ENCODE peak calls at places on chromosomes 1 and 21, in five cellular contexts. K, Q, R, N and P are unnamed samples.

GRCh38 chr1:97108200-97108599 is 386.6 kb downstream of the PTBP2 start:
- DNase-seq in K (no peak), N (no peak), Q (no peak), R (no peak), P (no peak)

GRCh38 chr1:89454845-89455521 is 69.6 kb upstream of the LRRC8B start:
- DNase-seq in R (peak), N (no peak), K (no peak), Q (no peak), P (peak)

GRCh38 chr1:229432116-229432461 is 1.8 kb downstream of the ACTA1 start:
- DNase-seq in K (no peak), N (no peak), R (no peak), Q (no peak), P (no peak)

GRCh38 chr1:147273409-147274307 is 31.2 kb downstream of the CHD1L start:
- DNase-seq in R (peak), K (no peak), Q (no peak), N (peak), P (peak)

GRCh38 chr1:95040032-95040525 is 32.7 kb downstream of the ALG14 start:
- DNase-seq in Q (no peak), N (no peak), R (no peak), K (no peak), P (no peak)

GRCh38 chr1:108049083-108049819 is 84.3 kb upstream of the VAV3 start:
- DNase-seq in R (peak), Q (no peak), N (no peak), K (no peak), P (peak)

GRCh38 chr1:165352442-165353293 is 3.8 kb downstream of the LMX1A start:
- DNase-seq in N (no peak), R (no peak), Q (no peak), K (no peak), P (no peak)

GRCh38 chr21:44615881-44616590 is 4.2 kb downstream of the KRTAP10-8 start:
- DNase-seq in K (no peak), N (no peak), Q (no peak), R (no peak), P (no peak)

GRCh38 chr1:245154429-245155185 is at the start of gene KIF26B:
- DNase-seq in Q (no peak), K (no peak), R (peak), N (peak), P (peak)

GRCh38 chr1:94653454-94653853 is 111.9 kb upstream of the F3 start:
- DNase-seq in N (no peak), R (no peak), Q (no peak), K (no peak), P (no peak)

GRCh38 chr1:169460193-169460833 is 25.4 kb downstream of the SLC19A2 start:
- DNase-seq in R (no peak), Q (no peak), K (no peak), N (no peak), P (peak)

GRCh38 chr1:235101558-235102258 is 26.9 kb downstream of the TOMM20 start:
- DNase-seq in Q (no peak), N (no peak), R (no peak), K (no peak), P (no peak)

GRCh38 chr1:230077436-230078221 is 10.6 kb downstream of the GALNT2 start:
- DNase-seq in Q (no peak), R (no peak), N (no peak), K (no peak), P (no peak)

GRCh38 chr1:226097866-226098625 is 35.5 kb downstream of the H3-3A start:
- DNase-seq in N (no peak), Q (no peak), K (no peak), R (no peak), P (no peak)

GRCh38 chr1:43282220-43283195 is 2.9 kb downstream of the C1orf210 start:
- DNase-seq in N (no peak), K (peak), R (no peak), Q (no peak), P (no peak)

GRCh38 chr1:229272164-229273158 is 1.6 kb downstream of the RAB4A start:
- DNase-seq in N (no peak), K (no peak), R (no peak), Q (no peak), P (no peak)

GRCh38 chr1:1347663-1348419 is 1.4 kb downstream of the DVL1 start:
- DNase-seq in Q (no peak), K (no peak), R (no peak), N (no peak), P (no peak)

DNA sequence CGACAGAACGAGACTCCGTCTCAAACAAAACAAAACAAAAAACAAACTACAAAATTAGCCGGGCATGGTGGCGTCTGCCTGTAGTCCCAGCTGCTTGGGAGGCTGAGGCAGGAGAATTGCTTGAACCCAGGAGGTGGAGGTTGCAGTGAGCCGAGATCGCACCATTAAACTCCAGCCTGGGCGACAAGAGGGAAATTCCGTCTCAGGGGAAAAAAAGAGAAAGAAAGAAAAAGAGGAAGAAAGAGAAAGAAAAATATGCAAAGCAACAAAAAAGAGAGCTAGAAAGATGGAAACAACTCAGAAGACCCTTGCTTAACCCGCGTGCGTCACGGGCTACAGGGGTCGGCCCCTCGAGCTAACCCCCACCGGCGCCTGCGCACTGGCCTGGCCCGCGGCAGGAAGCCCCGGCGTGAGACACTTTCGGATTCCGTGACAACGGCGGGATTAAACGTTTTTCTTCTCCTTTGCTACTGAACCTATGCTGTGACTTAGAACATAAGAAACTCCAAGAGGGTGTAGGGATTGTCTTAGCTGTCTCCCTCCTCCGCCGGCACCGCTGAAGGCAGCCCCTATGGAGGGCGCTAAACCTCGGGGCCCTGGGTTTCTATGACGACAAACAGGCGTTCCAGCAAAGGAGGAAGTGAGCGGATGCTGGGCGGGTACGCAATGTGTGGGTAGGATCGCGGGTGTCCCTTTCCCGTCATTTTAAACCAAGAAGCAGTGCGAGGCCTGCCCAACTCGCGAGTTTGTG is at the start of gene AXDND1:
- DNase-seq in K (peak), N (peak), Q (peak), R (peak), P (peak)
- TF ChIP-seq POLR2A in K (no peak), N (peak), Q (peak), R (peak), P (peak)

GRCh38 chr1:151342562-151342961 is 4.5 kb downstream of the RFX5 start:
- DNase-seq in R (no peak), N (no peak), Q (no peak), K (no peak), P (no peak)
- TF ChIP-seq POLR2A in R (no peak), N (no peak), Q (no peak), K (no peak), P (no peak)

DNA sequence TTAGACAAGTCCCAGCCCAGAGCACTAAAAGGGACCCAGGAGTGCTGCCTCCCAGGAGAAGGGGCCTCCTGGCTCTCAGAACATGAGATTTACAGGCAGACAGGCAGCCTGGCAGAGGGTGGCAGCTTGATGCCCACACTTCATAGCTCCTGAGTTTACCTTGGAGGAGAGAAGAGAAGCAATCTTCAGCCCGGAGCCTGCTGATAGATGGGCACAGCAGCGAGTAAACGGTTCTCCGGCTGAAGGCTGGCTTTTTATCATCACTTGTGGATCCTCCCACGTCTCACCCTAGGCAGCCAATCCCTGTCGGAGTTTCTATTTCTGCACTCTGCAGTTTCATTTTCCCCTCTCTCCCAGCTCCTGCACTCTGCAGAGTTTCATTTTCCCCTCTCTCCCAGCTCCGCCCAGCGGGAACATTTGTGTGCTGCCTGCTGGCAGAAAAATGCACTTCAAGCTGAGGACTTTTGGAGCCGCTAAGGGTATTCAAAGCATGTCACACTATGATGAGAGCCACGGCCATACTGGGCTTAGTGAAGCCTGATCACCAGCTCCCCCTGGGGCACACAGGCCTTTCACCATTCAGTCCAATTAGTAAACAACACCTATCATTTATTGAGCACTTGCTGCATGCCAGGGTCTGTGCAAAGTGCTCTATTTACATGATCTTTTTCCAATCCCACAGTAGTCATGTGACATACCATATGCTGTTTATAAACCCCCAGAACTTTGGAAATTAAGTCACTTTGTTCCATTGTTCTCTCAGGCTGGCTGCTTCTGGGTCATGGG is at the start of gene IFI6:
- DNase-seq in N (peak), Q (no peak), K (peak), R (peak), P (peak)
- TF ChIP-seq POLR2A in N (peak), Q (peak), K (no peak), R (peak), P (peak)

GRCh38 chr1:92831762-92832536 is at the start of gene RPL5:
- DNase-seq in Q (peak), K (peak), N (peak), R (peak), P (peak)
- TF ChIP-seq POLR2A in Q (peak), K (peak), N (peak), R (peak), P (peak)

GRCh38 chr1:155952505-155952890 is 11.1 kb downstream of the RXFP4 start:
- DNase-seq in K (no peak), N (peak), R (no peak), Q (no peak), P (no peak)

GRCh38 chr1:155954645-155955044 is 13.2 kb downstream of the RXFP4 start:
- DNase-seq in K (no peak), N (no peak), Q (no peak), R (no peak), P (no peak)

GRCh38 chr1:155950829-155951228 is 9.4 kb downstream of the RXFP4 start:
- DNase-seq in Q (no peak), K (no peak), N (peak), R (no peak), P (no peak)

GRCh38 chr1:155947741-155948140 is 6.3 kb downstream of the RXFP4 start:
- DNase-seq in R (no peak), Q (no peak), N (no peak), K (no peak), P (no peak)

GRCh38 chr1:155951753-155952504 is 10.5 kb downstream of the RXFP4 start:
- DNase-seq in R (no peak), N (peak), Q (no peak), K (no peak), P (no peak)
- TF ChIP-seq POLR2A in R (no peak), N (peak), Q (no peak), K (no peak), P (no peak)

DNA sequence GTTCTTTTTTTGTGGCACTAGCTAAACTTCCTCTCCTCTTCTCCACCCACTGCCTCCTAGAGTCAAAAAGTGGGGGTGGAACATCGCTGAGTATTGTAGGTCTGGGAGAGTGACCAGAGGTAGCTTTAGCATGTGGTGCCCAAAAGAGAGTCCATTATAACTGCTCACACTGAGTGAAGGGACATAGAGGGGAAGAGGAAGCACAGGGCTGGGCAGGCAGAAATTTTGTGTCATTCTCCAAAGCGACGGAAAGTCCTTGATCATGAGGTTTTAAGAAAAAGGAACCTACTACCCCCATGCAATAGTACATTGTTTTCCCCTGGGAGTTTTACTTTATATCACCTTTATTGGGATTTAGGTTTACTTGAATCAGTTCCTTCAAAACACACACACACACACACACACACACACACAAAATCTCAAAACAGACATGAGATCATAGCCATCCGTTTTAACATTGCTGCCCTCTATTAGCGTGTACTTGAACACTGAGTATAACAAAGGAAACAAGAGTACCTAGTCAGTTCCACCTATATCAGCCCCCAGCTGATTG is 4.1 kb downstream of the CD84 start:
- DNase-seq in Q (no peak), K (no peak), R (no peak), N (no peak), P (no peak)
- TF ChIP-seq POLR2A in Q (peak), K (no peak), R (no peak), N (no peak), P (no peak)

DNA sequence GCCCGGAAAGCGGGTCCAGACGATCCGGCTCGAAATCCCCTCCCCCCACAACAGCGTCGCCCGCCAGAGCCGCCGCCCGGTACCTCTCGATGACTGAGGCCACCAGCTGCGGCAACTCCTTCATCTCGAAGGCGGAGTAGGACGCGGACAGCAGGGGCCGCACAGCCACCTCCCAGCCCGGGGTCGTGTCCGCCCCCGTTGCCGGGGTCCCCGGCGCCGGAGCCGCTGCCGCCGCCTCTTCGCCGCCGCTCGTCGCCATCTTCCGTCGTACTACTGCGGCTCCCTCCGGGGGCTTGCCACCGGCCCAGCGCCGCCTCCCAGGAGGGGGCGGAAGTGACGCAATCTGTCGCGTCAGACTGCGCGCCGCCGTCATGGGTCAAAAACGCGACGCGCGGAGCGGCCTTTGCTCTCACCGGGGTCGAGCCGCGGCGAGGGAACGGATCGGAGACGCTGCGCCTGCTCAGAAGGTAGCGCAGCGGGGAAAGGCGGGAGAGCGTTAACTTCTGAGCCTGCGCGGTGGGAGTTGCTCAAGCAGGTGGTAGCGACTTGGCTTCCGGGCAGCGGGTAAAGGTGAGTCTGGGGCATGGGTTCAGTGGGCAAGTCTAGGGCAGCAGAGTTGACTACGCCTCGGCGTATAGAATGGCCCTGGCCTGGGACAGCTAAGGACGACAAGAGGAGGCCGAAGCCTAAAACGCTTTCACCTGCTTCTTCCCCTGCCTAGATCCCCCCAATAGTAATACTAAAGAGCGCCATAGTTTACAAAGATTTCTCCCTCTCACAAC is at the start of gene UBR4:
- DNase-seq in Q (peak), R (peak), N (peak), K (peak), P (peak)
- TF ChIP-seq POLR2A in Q (peak), R (peak), N (peak), K (peak), P (peak)

GRCh38 chr1:24912359-24913273 is 17.5 kb downstream of the RUNX3 start:
- DNase-seq in K (no peak), Q (no peak), N (no peak), R (no peak), P (no peak)

GRCh38 chr1:24910210-24910609 is 19.9 kb downstream of the RUNX3 start:
- DNase-seq in Q (no peak), R (no peak), K (no peak), N (no peak), P (no peak)

GRCh38 chr1:24909388-24909898 is 20.6 kb downstream of the RUNX3 start:
- DNase-seq in Q (no peak), K (no peak), N (no peak), R (peak), P (no peak)

GRCh38 chr1:24911651-24912144 is 18.4 kb downstream of the RUNX3 start:
- DNase-seq in N (no peak), Q (no peak), R (no peak), K (no peak), P (no peak)

DNA sequence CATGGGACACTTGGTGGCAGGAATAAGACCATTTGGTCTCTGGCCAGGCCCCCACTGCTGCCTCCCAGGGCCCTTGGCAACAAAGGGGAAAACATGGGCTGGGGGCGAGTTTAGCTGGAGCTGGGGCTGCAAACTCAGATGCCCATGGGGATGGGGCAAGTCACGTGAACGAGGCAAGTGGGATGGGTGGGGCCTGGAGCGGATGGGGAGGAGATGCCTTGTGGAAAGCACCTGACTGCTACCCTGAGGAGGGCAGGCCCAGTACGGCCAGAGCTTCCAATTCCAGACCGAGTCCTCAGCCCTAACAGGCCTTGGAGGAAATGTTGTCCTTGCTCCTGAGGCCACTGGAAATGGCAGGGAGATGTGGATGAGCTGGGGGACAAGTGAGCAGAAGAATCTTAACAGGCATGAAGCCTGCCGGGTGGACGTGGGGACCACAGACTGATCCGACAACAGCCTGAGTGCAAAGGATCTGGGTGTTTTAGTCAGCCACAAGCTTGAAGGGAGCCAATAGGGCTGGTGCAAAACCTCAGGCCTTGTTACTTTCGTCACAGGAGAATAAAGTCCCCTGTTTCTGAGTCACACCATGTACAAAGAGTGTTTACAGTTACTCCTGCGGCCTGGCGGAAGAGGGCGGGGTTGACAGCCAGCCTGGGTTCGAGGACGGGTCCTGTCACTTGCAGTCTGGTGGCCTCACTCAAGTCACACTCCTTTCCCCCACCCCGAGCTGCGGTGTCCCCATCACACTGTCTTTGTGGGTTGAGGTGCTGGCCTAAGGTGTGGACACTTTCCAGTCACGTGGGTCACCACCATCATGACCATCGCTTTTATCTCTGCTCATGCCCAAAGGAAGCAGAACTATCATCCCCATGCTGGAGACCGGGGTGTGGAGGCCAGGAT is 19.1 kb downstream of the RUNX3 start:
- DNase-seq in K (no peak), Q (no peak), R (peak), N (no peak), P (no peak)
- TF ChIP-seq POLR2A in K (no peak), Q (peak), R (no peak), N (no peak), P (no peak)

GRCh38 chr1:3734602-3735001 is 17.6 kb upstream of the CCDC27 start:
- DNase-seq in K (no peak), N (no peak), R (no peak), Q (no peak), P (no peak)
- TF ChIP-seq POLR2A in K (no peak), N (no peak), R (no peak), Q (no peak), P (peak)